ENCODE peak calls at places on chromosomes 6 and 20, in five cellular contexts. C is retinal pigment epithelial cell, J is A549, L is GM12865, M is right atrium auricular region. W is an unnamed sample.
A peak's percentile ranks its signal among the peaks of the same experiment; 100 is the strongest.

GRCh38 chr20:16063876-16064275 is 509.4 kb downstream of the KIF16B start:
- DNase-seq in C (no peak), J (no peak), L (no peak), M (no peak), W (peak; percentile 11)

GRCh38 chr20:48718914-48719578 is 108.8 kb downstream of the PREX1 start:
- DNase-seq in C (no peak), J (no peak), L (peak; percentile 74), M (no peak), W (no peak)

GRCh38 chr20:37552415-37552814 is 24.7 kb upstream of the BLCAP start:
- DNase-seq in C (no peak), J (no peak), L (no peak), M (no peak), W (no peak)

GRCh38 chr6:7062445-7063162 is 45.2 kb upstream of the RREB1 start:
- DNase-seq in C (no peak), J (no peak), L (no peak), M (no peak), W (no peak)

GRCh38 chr6:145711372-145711771 is 23.9 kb downstream of the EPM2A start:
- DNase-seq in C (no peak), J (no peak), L (no peak), M (no peak), W (no peak)

GRCh38 chr6:169441292-169441691 is 187.6 kb upstream of the THBS2 start:
- DNase-seq in C (no peak), J (no peak), L (no peak), M (no peak), W (no peak)

GRCh38 chr20:53844259-53844658 is 226.1 kb downstream of the BCAS1 start:
- DNase-seq in C (no peak), J (no peak), L (no peak), M (no peak), W (no peak)

GRCh38 chr6:2763876-2764540 is 1.2 kb upstream of the WRNIP1 start:
- DNase-seq in C (no peak), J (peak; percentile 28), L (no peak), M (no peak), W (no peak)

GRCh38 chr6:12014873-12015149 is 2.7 kb downstream of the HIVEP1 start:
- DNase-seq in C (no peak), J (no peak), L (no peak), M (no peak), W (no peak)

GRCh38 chr6:16762547-16763477 is 1.6 kb upstream of the ATXN1 start:
- DNase-seq in C (peak; percentile 54), J (peak; percentile 70), L (peak; percentile 81), M (no peak), W (no peak)

DNA sequence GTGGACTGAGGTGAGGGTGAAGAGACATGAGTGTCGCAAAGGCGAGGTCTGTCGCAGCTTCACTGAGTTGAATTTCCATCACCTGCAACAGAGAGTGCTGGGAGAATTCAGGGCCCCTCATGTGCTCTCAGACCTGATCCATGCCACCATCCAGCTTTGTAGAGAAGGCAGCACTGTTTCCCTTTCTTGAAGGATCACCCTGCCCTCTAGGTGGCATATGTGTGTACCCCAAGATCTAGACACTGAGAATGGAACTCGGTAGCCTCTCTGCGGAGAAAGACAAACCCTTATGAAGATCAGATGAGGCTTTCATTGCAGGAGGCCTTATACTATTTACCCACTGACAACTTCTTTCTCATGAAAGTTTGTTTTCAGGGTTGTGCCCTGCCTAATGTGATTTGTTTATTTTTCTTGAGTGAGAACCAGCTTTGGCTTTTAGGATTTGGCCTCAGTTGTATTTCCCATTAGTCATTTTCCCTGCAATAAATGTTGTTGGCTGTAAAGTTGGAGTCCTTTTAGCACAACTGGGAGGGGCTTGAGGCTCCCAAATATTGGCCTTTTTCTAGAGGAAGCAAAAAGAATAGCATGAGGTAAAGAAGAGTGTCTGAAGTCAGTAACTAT is 811.3 kb downstream of the DHX35 start:
- DNase-seq in C (no peak), J (no peak), L (no peak), M (no peak), W (no peak)
- TF ChIP-seq CTCF in C (no peak), J (no peak), L (no peak), M (no peak), W (no peak)

GRCh38 chr6:71289802-71290175 is 1.2 kb downstream of the OGFRL1 start:
- DNase-seq in C (no peak), J (no peak), L (no peak), M (no peak), W (no peak)

GRCh38 chr6:71290611-71291010 is 2.0 kb downstream of the OGFRL1 start:
- DNase-seq in C (no peak), J (no peak), L (no peak), M (no peak), W (no peak)

GRCh38 chr6:71298459-71298858 is 9.8 kb downstream of the OGFRL1 start:
- DNase-seq in C (no peak), J (no peak), L (no peak), M (no peak), W (no peak)

GRCh38 chr6:71291991-71292390 is 3.4 kb downstream of the OGFRL1 start:
- DNase-seq in C (no peak), J (no peak), L (no peak), M (no peak), W (no peak)

GRCh38 chr6:71294121-71294523 is 5.5 kb downstream of the OGFRL1 start:
- DNase-seq in C (no peak), J (no peak), L (no peak), M (no peak), W (peak; percentile 99)
- H3K4me3 ChIP-seq in C (no peak overlapping the region), J (no peak overlapping the region), L (no peak overlapping the region), M (no peak overlapping the region), W (no peak overlapping the region)

GRCh38 chr6:113122060-113122459 is 735.1 kb upstream of the MARCKS start:
- DNase-seq in C (peak; percentile 97), J (peak; percentile 83), L (no peak), M (no peak), W (peak; percentile 89)
- TF ChIP-seq CTCF in C (peak; percentile 59), J (peak; percentile 37), L (no peak), M (no peak), W (peak; percentile 51)

DNA sequence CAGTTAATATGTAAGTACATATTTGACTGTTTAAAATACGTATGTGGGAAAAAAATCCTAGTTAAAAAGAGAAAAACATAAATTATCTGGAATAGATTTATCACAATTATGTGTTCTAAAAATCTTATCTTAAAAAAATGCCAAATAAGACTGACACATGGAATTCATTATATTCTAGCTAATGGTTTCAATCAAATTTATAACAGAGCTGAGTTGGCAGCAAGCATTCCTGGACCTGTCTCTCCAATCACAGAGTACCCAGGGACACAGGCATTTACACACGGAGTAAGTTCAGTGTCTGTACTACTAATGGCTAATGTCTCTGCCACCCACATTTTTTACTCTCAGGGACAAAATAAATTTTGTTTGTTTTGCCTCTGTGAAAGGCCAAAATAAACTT is 122.3 kb downstream of the RPS12 start:
- DNase-seq in C (no peak), J (no peak), L (no peak), M (no peak), W (no peak)
- H3K4me3 ChIP-seq in C (no peak overlapping the region), J (no peak overlapping the region), L (no peak overlapping the region), M (no peak overlapping the region), W (no peak overlapping the region)

GRCh38 chr6:131597448-131597847 is 24.4 kb downstream of the ARG1 start:
- DNase-seq in C (no peak), J (no peak), L (no peak), M (no peak), W (no peak)
- TF ChIP-seq CTCF in C (peak; percentile 45), J (no peak), L (no peak), M (peak; percentile 24), W (peak; percentile 42)

DNA sequence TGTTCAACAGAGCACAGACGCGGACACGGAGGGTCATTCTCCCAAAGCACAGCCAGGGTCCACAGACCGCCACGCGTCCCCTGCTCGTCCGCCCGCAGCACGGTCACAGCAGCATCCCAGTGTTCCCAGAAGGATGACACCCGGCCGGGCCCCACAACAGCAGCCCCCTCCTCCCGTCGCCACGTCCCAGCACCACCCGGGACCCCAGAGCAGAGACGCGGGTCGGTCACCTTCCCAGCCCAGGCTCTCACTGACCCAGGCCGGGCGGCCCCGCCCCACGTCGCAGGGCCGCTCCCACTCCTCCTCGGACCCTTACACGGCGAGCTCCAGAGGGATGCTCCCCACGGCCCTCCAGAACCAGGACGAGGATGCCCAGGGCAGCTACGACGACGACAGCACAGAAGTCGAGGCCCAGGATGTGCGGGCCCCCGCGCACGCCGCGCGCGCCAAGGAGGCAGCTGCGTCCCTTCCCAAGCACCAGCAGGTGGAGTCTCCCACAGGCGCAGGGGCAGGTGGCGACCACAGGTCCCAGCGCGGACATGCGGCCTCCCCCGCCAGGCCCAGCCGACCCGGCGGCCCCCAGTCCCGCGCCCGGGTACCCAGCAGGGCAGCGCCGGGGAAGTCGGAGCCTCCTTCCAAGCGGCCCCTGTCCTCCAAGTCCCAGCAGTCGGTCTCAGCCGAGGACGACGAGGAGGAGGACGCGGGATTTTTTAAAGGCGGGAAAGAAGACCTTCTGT is 64.3 kb downstream of the FNDC1 start:
- DNase-seq in C (no peak), J (no peak), L (no peak), M (no peak), W (no peak)
- H3K4me3 ChIP-seq in C (no peak overlapping the region), J (no peak overlapping the region), L (no peak overlapping the region), M (no peak overlapping the region), W (no peak overlapping the region)

DNA sequence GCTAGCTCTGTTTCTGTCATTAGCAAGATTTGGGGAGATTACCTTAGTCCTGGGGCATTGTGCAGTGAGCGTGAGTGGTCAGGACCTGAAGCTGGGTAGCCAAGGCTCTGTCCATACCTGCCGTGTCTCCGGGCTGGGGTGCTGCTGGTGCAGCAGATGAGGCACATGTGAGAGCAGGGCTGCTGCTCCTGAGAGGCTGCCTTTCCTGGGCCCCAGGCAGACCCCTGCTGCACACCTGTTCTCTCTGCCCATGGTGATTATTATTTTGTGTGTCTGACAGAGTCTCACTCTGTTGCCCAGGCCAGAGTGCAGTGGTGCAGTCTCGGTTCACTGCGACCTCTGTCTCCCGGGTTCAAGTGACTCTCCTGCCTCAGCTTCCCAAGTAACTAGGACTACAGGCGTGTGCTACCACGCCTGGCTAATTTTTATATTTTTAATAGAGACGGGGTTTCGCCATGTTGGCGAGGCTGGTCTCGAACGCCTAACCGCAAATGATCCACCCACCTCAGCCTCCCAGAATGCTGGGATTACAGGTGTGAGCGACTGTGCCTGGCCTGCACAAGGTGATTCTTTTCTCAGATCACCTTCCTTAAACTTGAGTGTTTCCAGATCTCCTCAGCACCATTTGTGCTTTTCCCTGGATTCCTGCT is 36.8 kb upstream of the IRF4 start:
- DNase-seq in C (no peak), J (no peak), L (no peak), M (no peak), W (no peak)
- TF ChIP-seq CTCF in C (no peak), J (no peak), L (no peak), M (no peak), W (no peak)

W was measured in astrocyte of the cerebellum.